ENCODE peak calls at places on chromosomes 1 and 21, in five cellular contexts. T is ovary; P is CD8-positive, alpha-beta memory T cell; N is left ventricle myocardium inferior; Z is GM23338. O is an unnamed sample.

GRCh38 chr1:241834733-241835377 is 13.1 kb upstream of the EXO1 start:
- DNase-seq in T (no peak), P (no peak), N (no peak), Z (peak), O (no peak)

GRCh38 chr1:5968161-5968736 is 24.0 kb downstream of the NPHP4 start:
- DNase-seq in T (no peak), P (no peak), N (no peak), Z (no peak), O (no peak)

GRCh38 chr1:201190624-201191051 is at the start of gene IGFN1:
- DNase-seq in T (no peak), P (no peak), N (no peak), Z (peak), O (no peak)

GRCh38 chr1:91189096-91189495 is 167.3 kb upstream of the ZNF644 start:
- DNase-seq in T (no peak), P (no peak), N (no peak), Z (no peak), O (no peak)

GRCh38 chr1:86912501-86912900 is 1.4 kb downstream of the SELENOF start:
- DNase-seq in T (no peak), P (no peak), N (no peak), Z (no peak), O (peak)

GRCh38 chr1:152901631-152902030 is 6.7 kb upstream of the IVL start:
- DNase-seq in T (no peak), P (no peak), N (no peak), Z (no peak), O (no peak)

GRCh38 chr1:109969430-109969829 is 15.1 kb upstream of the AHCYL1 start:
- DNase-seq in T (no peak), P (no peak), N (no peak), Z (no peak), O (no peak)

GRCh38 chr1:25543106-25543424 is 341 bp upstream of the LDLRAP1 start:
- DNase-seq in T (no peak), P (no peak), N (no peak), Z (no peak), O (no peak)

GRCh38 chr1:220908757-220909156 is 29.5 kb downstream of the HLX start:
- DNase-seq in T (no peak), P (no peak), N (no peak), Z (peak), O (no peak)

GRCh38 chr1:14989931-14990728 is 163.4 kb upstream of the TMEM51 start:
- DNase-seq in T (no peak), P (no peak), N (no peak), Z (no peak), O (peak)

GRCh38 chr1:230128569-230129269 is 61.7 kb downstream of the GALNT2 start:
- DNase-seq in T (no peak), P (no peak), N (no peak), Z (no peak), O (no peak)

GRCh38 chr1:33143698-33144097 is 38.1 kb downstream of the TRIM62 start:
- DNase-seq in T (no peak), P (no peak), N (no peak), Z (no peak), O (no peak)

GRCh38 chr1:113674591-113674990 is 84.7 kb downstream of the PHTF1 start:
- DNase-seq in T (no peak), P (no peak), N (no peak), Z (no peak), O (no peak)

GRCh38 chr1:150508982-150509381 is 1.1 kb downstream of the ECM1 start:
- DNase-seq in T (no peak), P (no peak), N (no peak), Z (no peak), O (no peak)

GRCh38 chr1:32891241-32891570 is 4.9 kb downstream of the HPCA start:
- DNase-seq in T (no peak), P (no peak), N (no peak), Z (no peak), O (no peak)

GRCh38 chr21:39078322-39079065 is 104.8 kb downstream of the PSMG1 start:
- DNase-seq in T (no peak), P (no peak), N (no peak), Z (no peak), O (no peak)

GRCh38 chr1:15207031-15207828 is 39.8 kb upstream of the FHAD1 start:
- DNase-seq in T (no peak), P (no peak), N (no peak), Z (peak), O (no peak)

GRCh38 chr1:76068953-76069561 is 5.5 kb upstream of the ST6GALNAC3 start:
- DNase-seq in T (no peak), P (no peak), N (no peak), Z (no peak), O (no peak)

GRCh38 chr1:71170925-71171324 is 90.1 kb upstream of the ZRANB2 start:
- DNase-seq in T (no peak), P (no peak), N (no peak), Z (peak), O (no peak)

GRCh38 chr1:21823980-21824702 is 12.1 kb downstream of the LDLRAD2 start:
- DNase-seq in T (no peak), P (no peak), N (no peak), Z (no peak), O (no peak)

GRCh38 chr1:217117973-217118465 is 394.8 kb upstream of the ESRRG start:
- DNase-seq in T (no peak), P (no peak), N (no peak), Z (no peak), O (no peak)

GRCh38 chr1:4939266-4939665 is 284.9 kb downstream of the AJAP1 start:
- DNase-seq in T (no peak), P (no peak), N (no peak), Z (no peak), O (no peak)

GRCh38 chr1:180424848-180425457 is 77.4 kb downstream of the ACBD6 start:
- DNase-seq in T (no peak), P (no peak), N (no peak), Z (no peak), O (no peak)

GRCh38 chr1:27574871-27575831 is 28.8 kb downstream of the AHDC1 start:
- DNase-seq in T (peak), P (no peak), N (peak), Z (peak), O (peak)

GRCh38 chr1:103460496-103460895 is 65.0 kb upstream of the RNPC3 start:
- DNase-seq in T (no peak), P (no peak), N (no peak), Z (no peak), O (no peak)

GRCh38 chr1:113945329-113945728 is 16.2 kb downstream of the HIPK1 start:
- DNase-seq in T (no peak), P (no peak), N (no peak), Z (no peak), O (no peak)

GRCh38 chr1:203545032-203545816 is 51.3 kb downstream of the OPTC start:
- DNase-seq in T (no peak), P (no peak), N (no peak), Z (no peak), O (no peak)

GRCh38 chr1:101506541-101507164 is 269.8 kb downstream of the S1PR1 start:
- DNase-seq in T (no peak), P (peak), N (no peak), Z (peak), O (peak)

GRCh38 chr1:216447898-216448568 is 24.8 kb upstream of the USH2A start:
- DNase-seq in T (no peak), P (no peak), N (no peak), Z (no peak), O (no peak)

GRCh38 chr1:25699501-25700089 is 83.0 kb downstream of the MAN1C1 start:
- DNase-seq in T (peak), P (no peak), N (peak), Z (no peak), O (no peak)

GRCh38 chr1:55057956-55058298 is 18.6 kb downstream of the PCSK9 start:
- DNase-seq in T (no peak), P (no peak), N (no peak), Z (no peak), O (no peak)

GRCh38 chr1:187725216-187725615 is 896.5 kb downstream of the PLA2G4A start:
- DNase-seq in T (no peak), P (no peak), N (no peak), Z (no peak), O (no peak)

GRCh38 chr1:94922756-94923465 is 4.0 kb downstream of the CNN3 start:
- DNase-seq in T (no peak), P (no peak), N (no peak), Z (no peak), O (peak)

GRCh38 chr1:48526045-48526714 is 54.2 kb upstream of the SPATA6 start:
- DNase-seq in T (no peak), P (no peak), N (no peak), Z (no peak), O (peak)

GRCh38 chr1:107016376-107016978 is 40.0 kb upstream of the PRMT6 start:
- DNase-seq in T (no peak), P (no peak), N (no peak), Z (no peak), O (no peak)

GRCh38 chr21:31548688-31549087 is 110.8 kb upstream of the SOD1 start:
- DNase-seq in T (no peak), P (no peak), N (no peak), Z (no peak), O (no peak)

GRCh38 chr1:53589043-53589887 is 130.1 kb downstream of the DMRTB1 start:
- DNase-seq in T (no peak), P (no peak), N (no peak), Z (no peak), O (no peak)

GRCh38 chr1:23728997-23729390 is 14.3 kb upstream of the ELOA start:
- DNase-seq in T (no peak), P (no peak), N (no peak), Z (no peak), O (no peak)
- H3K27ac ChIP-seq in T (no peak), P (no peak), N (no peak), Z (peak), O (no peak)

GRCh38 chr1:43934279-43934985 is 831 bp downstream of the ARTN start:
- DNase-seq in T (peak), P (peak), N (peak), Z (peak), O (peak)

GRCh38 chr1:43931711-43932660 is 1.6 kb upstream of the ARTN start:
- DNase-seq in T (no peak), P (no peak), N (no peak), Z (no peak), O (no peak)

GRCh38 chr1:43933386-43934278 is at the start of gene ARTN:
- DNase-seq in T (no peak), P (no peak), N (no peak), Z (peak), O (peak)

GRCh38 chr1:43930949-43931275 is 2.7 kb upstream of the ARTN start:
- DNase-seq in T (no peak), P (no peak), N (no peak), Z (no peak), O (no peak)

GRCh38 chr1:43932786-43933385 is 715 bp upstream of the ARTN start:
- DNase-seq in T (no peak), P (no peak), N (no peak), Z (no peak), O (peak)
- H3K4me3 ChIP-seq in T (no peak), P (no peak), N (peak), Z (peak), O (no peak)

DNA sequence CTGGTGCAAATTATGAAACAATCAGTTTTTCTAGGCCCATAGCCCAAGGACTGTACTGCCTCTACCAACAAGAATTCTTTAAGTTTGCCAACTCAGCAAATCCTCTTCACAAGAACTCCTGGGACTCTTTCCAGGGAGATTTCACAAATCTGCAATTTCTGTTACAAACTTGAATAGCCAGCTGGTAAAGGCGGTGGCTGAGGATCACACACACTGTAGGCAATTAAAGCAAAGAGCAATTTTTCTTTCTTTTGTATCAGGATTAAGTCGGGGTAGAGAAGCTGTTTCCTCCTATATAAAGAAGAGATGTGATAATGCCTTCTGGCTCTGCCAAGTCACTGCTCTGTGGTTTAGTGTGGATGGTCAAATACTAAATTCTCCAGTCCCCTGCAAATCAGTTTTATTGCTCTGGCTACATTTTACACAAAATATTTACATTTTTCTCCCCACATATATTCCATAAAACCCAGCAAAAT is 1.7 kb downstream of the ALDH9A1 start:
- DNase-seq in T (peak), P (no peak), N (no peak), Z (no peak), O (peak)
- H3K27ac ChIP-seq in T (no peak), P (no peak), N (peak), Z (no peak), O (no peak)

DNA sequence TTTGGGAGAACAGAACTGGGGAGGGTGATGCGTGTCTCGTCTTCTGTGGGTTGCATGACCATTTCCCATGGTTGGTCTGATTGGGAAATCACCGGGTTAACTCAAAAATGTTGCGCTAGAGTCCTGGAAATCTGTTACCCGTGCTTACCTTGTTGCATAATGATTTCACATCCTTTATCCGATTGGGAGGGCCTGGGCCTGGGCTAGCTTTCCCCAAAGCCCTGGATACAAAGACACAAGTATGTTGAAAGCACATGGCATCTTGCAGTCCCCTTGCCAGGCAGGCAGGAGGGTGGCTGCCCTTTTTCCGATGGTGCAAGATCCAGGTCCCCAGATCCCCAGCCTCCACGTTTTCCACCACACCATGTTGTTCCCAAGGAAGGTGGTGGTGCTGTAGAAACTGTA is 582 bp downstream of the TRPM2 start:
- DNase-seq in T (no peak), P (no peak), N (no peak), Z (no peak), O (no peak)
- H3K4me3 ChIP-seq in T (no peak), P (peak), N (peak), Z (no peak), O (peak)

GRCh38 chr1:8598783-8599182 is 218.7 kb downstream of the RERE start:
- DNase-seq in T (peak), P (no peak), N (no peak), Z (no peak), O (no peak)
- H3K27ac ChIP-seq in T (peak), P (no peak), N (peak), Z (peak), O (no peak)

GRCh38 chr21:45093064-45093532 is 18.7 kb downstream of the ADARB1 start:
- DNase-seq in T (no peak), P (no peak), N (peak), Z (no peak), O (peak)
- H3K4me3 ChIP-seq in T (no peak), P (no peak), N (peak), Z (no peak), O (no peak)

DNA sequence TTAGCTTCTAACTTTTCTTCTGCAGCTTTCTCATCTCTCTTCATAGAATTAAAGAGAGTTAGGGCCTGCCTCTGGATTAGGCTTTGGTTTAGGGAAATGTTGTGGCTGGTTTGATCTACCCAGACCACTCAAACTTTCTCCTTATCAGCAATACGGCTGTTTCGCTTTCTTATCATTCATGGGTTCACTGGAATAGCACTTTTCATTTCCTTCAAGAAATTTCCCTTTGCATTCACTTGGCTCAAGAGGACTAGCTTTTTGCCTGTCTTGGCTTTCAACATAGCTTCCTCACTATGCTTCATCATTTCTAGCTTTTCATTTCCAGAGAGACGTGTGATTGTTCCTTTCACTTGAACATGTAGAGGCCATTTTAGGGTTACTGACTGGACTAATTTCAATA is 59.6 kb downstream of the AKT3 start:
- DNase-seq in T (no peak), P (no peak), N (no peak), Z (no peak), O (no peak)
- H3K27ac ChIP-seq in T (no peak), P (no peak), N (peak), Z (no peak), O (no peak)

GRCh38 chr1:20588634-20589225 is at the start of gene CDA:
- DNase-seq in T (no peak), P (no peak), N (peak), Z (peak), O (peak)
- H3K4me3 ChIP-seq in T (no peak), P (no peak), N (peak), Z (peak), O (peak)